ENCODE peak calls at places on chromosomes 6 and 20, in eight cellular contexts. Y is coronary artery, Z is body of pancreas, R is left lung, V is AG10803, S is uterus, G is GM12864, M is H7. I is an unnamed sample.

GRCh38 chr6:28657756-28658465 is 132.2 kb downstream of the GPX5 start:
- DNase-seq in Y (no peak), Z (peak; percentile 34), R (no peak), V (peak; percentile 58), S (peak; percentile 62), G (no peak), M (peak; percentile 66), I (peak; percentile 33)

GRCh38 chr20:37727247-37727956 is 33.6 kb downstream of the CTNNBL1 start:
- DNase-seq in Y (no peak), Z (no peak), R (no peak), V (peak; percentile 73), S (no peak), G (no peak), M (peak; percentile 29), I (peak; percentile 18)

GRCh38 chr6:102525336-102525735 is 1131.8 kb downstream of the GRIK2 start:
- DNase-seq in Y (no peak), Z (no peak), R (no peak), V (no peak), S (no peak), G (no peak), M (no peak), I (no peak)

GRCh38 chr6:136920858-136921520 is 1.1 kb upstream of the SLC35D3 start:
- DNase-seq in Y (no peak), Z (peak; percentile 2), R (no peak), V (no peak), S (no peak), G (no peak), M (peak; percentile 74), I (no peak)

GRCh38 chr20:10502098-10502526 is 67.0 kb downstream of the SLX4IP start:
- DNase-seq in Y (no peak), Z (no peak), R (no peak), V (no peak), S (no peak), G (no peak), M (no peak), I (no peak)

GRCh38 chr6:153023977-153024376 is 21.5 kb upstream of the MTRF1L start:
- DNase-seq in Y (no peak), Z (no peak), R (no peak), V (no peak), S (no peak), G (no peak), M (no peak), I (no peak)

GRCh38 chr20:44648068-44648467 is 3.4 kb downstream of the ADA start:
- DNase-seq in Y (no peak), Z (peak; percentile 22), R (no peak), V (no peak), S (no peak), G (no peak), M (no peak), I (no peak)

GRCh38 chr6:87184762-87185250 is 29.4 kb downstream of the ZNF292 start:
- DNase-seq in Y (no peak), Z (no peak), R (no peak), V (no peak), S (no peak), G (no peak), M (no peak), I (no peak)

GRCh38 chr20:25067102-25067987 is 9.4 kb upstream of the ACSS1 start:
- DNase-seq in Y (no peak), Z (no peak), R (no peak), V (no peak), S (no peak), G (no peak), M (no peak), I (no peak)

GRCh38 chr20:11796041-11796440 is 121.7 kb upstream of the BTBD3 start:
- DNase-seq in Y (no peak), Z (no peak), R (no peak), V (peak; percentile 34), S (no peak), G (no peak), M (no peak), I (peak; percentile 69)

GRCh38 chr6:22821664-22822320 is 252.4 kb downstream of the HDGFL1 start:
- DNase-seq in Y (no peak), Z (no peak), R (no peak), V (peak; percentile 85), S (no peak), G (no peak), M (no peak), I (peak; percentile 51)

GRCh38 chr20:43820742-43821330 is 93.8 kb upstream of the TOX2 start:
- DNase-seq in Y (no peak), Z (no peak), R (no peak), V (no peak), S (no peak), G (no peak), M (no peak), I (no peak)

GRCh38 chr6:27091661-27092315 is 155.7 kb upstream of the PRSS16 start:
- DNase-seq in Y (no peak), Z (no peak), R (peak; percentile 69), V (peak; percentile 94), S (no peak), G (peak; percentile 68), M (peak; percentile 33), I (peak; percentile 94)

GRCh38 chr6:144053601-144054000 is 41.8 kb downstream of the SF3B5 start:
- DNase-seq in Y (no peak), Z (no peak), R (no peak), V (no peak), S (no peak), G (no peak), M (no peak), I (no peak)

GRCh38 chr6:144052488-144052887 is 42.9 kb downstream of the SF3B5 start:
- DNase-seq in Y (no peak), Z (no peak), R (no peak), V (no peak), S (no peak), G (no peak), M (no peak), I (no peak)

GRCh38 chr6:144059139-144059538 is 36.2 kb downstream of the SF3B5 start:
- DNase-seq in Y (no peak), Z (no peak), R (no peak), V (no peak), S (no peak), G (no peak), M (no peak), I (no peak)

DNA sequence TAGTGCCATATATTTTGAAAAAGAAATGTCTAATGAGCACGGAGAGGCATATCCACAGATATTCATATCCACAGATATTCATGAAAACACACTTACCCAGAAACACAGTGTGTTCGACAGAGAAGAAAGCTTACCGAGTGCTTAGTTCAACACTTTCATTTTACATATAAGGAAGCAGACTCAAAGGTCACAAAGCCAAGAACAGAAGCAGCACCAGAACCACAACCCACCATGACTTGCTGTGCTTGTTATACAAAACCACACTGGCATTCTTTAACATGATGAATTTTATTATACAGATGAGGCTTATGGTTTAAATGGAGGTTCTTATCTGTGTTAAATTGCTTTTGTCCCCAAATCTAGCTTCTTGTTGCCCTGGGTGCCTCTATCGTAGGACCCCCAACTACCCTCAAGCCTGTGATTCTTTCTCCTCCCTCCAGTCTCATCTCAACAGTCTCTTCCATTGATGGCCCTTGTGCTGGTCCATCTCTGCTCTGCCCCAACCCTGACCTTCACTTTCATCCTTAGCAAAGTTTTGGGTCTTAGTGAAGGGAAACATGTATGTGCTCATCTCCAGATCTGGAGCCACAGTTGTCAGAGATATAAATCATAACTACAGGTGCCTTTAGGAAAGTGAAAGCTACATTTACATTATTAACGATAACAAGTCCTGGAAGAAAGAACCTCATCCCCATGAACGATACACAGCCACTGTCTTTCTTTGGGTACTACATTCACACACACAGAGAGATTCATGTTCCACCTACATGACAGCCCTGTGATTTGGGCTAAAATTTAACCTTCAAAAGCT is 40.0 kb downstream of the SF3B5 start:
- DNase-seq in Y (no peak), Z (no peak), R (no peak), V (peak; percentile 6), S (no peak), G (no peak), M (no peak), I (no peak)
- H3K4me3 ChIP-seq in Y (no peak overlapping the region), Z (no peak overlapping the region), R (no peak overlapping the region), V (no peak overlapping the region), S (no peak overlapping the region), G (peak overlapping the region; percentile 26), M (no peak overlapping the region), I (no peak overlapping the region)

DNA sequence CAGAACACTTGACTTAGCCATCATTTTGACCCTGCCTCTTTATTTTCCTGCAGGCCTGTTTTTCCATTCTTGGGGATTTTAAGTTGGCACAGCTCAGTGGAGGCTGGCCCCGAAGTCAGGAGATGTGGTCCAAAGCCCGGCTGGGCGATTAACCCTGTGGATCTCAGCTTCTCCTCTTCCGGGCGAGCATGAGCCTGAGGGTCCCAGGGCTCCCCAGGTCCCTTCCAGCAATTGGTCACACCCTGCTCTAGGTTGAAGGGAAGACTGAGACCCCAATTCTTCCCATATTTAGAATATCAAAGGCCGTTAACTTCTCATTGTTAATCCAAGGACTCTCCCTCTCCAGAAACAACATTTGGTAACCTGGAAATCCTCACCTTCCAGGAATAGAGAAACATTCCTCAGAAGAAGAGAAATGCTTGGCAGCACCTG is 2.3 kb downstream of the THBS2 start:
- DNase-seq in Y (peak; percentile 73), Z (no peak), R (no peak), V (no peak), S (peak; percentile 28), G (no peak), M (peak; percentile 61), I (no peak)
- H3K4me3 ChIP-seq in Y (peak overlapping the region; percentile 82), Z (no peak overlapping the region), R (peak overlapping the region; percentile 27), V (peak overlapping the region; percentile 95), S (peak overlapping the region; percentile 39), G (no peak overlapping the region), M (no peak overlapping the region), I (peak overlapping the region; percentile 50)

DNA sequence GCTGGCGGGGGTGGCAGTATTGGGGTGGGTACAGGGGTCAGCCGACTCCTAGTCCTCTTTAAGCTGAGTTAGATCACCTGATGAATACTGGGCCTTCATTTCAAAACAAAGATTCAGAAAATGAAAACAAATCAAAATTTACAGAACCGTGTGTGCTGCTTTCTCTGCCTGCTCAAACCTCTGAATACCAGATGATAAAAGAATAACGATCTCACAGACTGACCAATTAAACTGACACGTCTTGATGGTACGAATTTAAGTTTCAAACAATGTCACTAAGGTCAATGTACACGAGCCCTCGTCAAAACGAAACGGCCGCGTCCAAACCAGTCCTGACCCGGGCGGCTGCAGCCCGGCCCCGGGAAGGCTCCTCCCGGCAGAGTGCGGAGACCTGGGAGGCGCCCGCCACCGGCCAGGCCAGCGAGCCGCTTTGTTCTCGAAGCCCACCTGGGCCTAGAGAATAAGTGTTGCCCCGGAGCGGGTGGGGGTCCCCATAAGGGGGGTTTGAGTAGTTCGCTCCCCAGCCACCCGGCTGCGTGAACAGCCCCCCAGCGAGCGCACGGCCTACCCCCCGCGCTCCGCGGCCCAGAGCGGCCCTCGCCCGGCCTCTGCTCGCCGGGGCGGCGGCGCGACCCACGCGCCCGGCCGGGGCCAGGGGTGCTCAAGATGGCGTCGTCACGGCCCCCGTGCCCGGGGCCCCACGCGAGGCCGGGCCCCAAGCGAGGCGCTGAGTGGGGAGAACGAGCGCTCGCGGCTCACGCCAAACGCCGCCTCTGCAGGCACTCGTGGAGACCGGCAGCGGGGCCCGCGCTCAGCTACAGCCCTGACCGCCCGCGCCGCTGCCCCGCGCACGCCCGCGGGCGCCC is 709 bp downstream of the PSMA7 start:
- DNase-seq in Y (no peak), Z (no peak), R (peak; percentile 85), V (no peak), S (no peak), G (no peak), M (peak; percentile 79), I (no peak)
- H3K4me3 ChIP-seq in Y (peak overlapping the region; percentile 91), Z (peak overlapping the region; percentile 27), R (peak overlapping the region; percentile 76), V (peak overlapping the region; percentile 65), S (peak overlapping the region; percentile 44), G (peak overlapping the region; percentile 78), M (peak overlapping the region; percentile 86), I (peak overlapping the region; percentile 94)

DNA sequence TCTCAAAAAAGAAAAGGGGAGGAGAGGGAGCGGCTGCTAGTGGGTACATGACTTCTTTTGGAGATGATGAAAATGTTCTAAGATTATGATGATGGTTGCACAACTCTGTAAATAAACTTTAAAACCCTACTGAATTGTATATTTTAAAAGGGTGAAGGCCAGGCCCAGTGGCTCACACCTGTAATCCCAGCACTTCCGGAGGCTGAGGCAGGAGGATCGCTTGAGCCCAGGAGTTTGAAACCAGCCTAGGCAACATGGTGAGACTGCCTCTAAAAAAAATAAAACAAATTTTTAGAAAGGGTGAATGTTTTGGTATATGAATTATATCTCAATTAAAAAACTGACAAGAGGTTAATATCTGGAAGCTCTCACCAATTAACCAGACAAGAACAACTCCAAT is 45.4 kb downstream of the BAK1 start:
- DNase-seq in Y (no peak), Z (no peak), R (no peak), V (no peak), S (no peak), G (no peak), M (no peak), I (no peak)
- H3K4me3 ChIP-seq in Y (no peak overlapping the region), Z (no peak overlapping the region), R (no peak overlapping the region), V (no peak overlapping the region), S (no peak overlapping the region), G (no peak overlapping the region), M (no peak overlapping the region), I (no peak overlapping the region)

I was measured in astrocyte.